ENCODE peak calls at places on chromosomes 11 and 22, in six cellular contexts. F is HepG2, U is endothelial cell of umbilical vein, I is prostate gland, M is spleen, C is transverse colon. N is an unnamed sample.

GRCh38 chr11:15617126-15617525 is 502.4 kb downstream of the INSC start:
- DNase-seq in F (no peak), U (no peak), I (no peak), M (no peak), C (no peak), N (no peak)

GRCh38 chr11:124872741-124873140 is 7.5 kb downstream of the ROBO3 start:
- DNase-seq in F (no peak), U (no peak), I (no peak), M (no peak), C (no peak), N (no peak)

GRCh38 chr11:116176484-116177005 is 596.2 kb downstream of the BUD13 start:
- DNase-seq in F (no peak), U (no peak), I (no peak), M (no peak), C (no peak), N (peak; percentile 64)

GRCh38 chr11:47607380-47607779 is 13.2 kb upstream of the C1QTNF4 start:
- DNase-seq in F (no peak), U (peak; percentile 34), I (no peak), M (no peak), C (no peak), N (no peak)

GRCh38 chr11:120908521-120909181 is 115.3 kb upstream of the TBCEL start:
- DNase-seq in F (no peak), U (no peak), I (no peak), M (peak; percentile 80), C (no peak), N (no peak)

GRCh38 chr11:117830674-117831351 is 6.3 kb upstream of the FXYD2 start:
- DNase-seq in F (no peak), U (no peak), I (no peak), M (peak; percentile 65), C (peak; percentile 4), N (peak; percentile 74)

GRCh38 chr11:11786234-11786633 is 55.5 kb upstream of the USP47 start:
- DNase-seq in F (no peak), U (no peak), I (no peak), M (no peak), C (no peak), N (no peak)

GRCh38 chr11:17991799-17992433 is 20.9 kb downstream of the SERGEF start:
- DNase-seq in F (peak; percentile 41), U (peak; percentile 59), I (no peak), M (no peak), C (peak; percentile 30), N (no peak)

GRCh38 chr11:17812286-17813187 is 78.0 kb downstream of the KCNC1 start:
- DNase-seq in F (no peak), U (no peak), I (peak; percentile 42), M (no peak), C (peak; percentile 26), N (no peak)

GRCh38 chr11:88086297-88086696 is 88.9 kb downstream of the RAB38 start:
- DNase-seq in F (no peak), U (no peak), I (no peak), M (no peak), C (no peak), N (no peak)

GRCh38 chr22:49394116-49394785 is 433.4 kb downstream of the BRD1 start:
- DNase-seq in F (no peak), U (no peak), I (no peak), M (no peak), C (no peak), N (peak; percentile 88)

GRCh38 chr11:724063-724732 is 18.2 kb downstream of the EPS8L2 start:
- DNase-seq in F (no peak), U (no peak), I (no peak), M (peak; percentile 81), C (no peak), N (peak; percentile 84)

GRCh38 chr11:45211732-45212131 is 65.3 kb downstream of the PRDM11 start:
- DNase-seq in F (no peak), U (no peak), I (no peak), M (no peak), C (no peak), N (no peak)
- TF ChIP-seq CTCF in F (no peak), U (no peak), I (no peak), M (no peak), C (no peak), N (no peak)

GRCh38 chr11:59865031-59865430 is 1.3 kb downstream of the TCN1 start:
- DNase-seq in F (no peak), U (peak; percentile 95), I (no peak), M (no peak), C (no peak), N (no peak)

GRCh38 chr11:59862252-59862651 is 4.0 kb downstream of the TCN1 start:
- DNase-seq in F (no peak), U (no peak), I (no peak), M (no peak), C (no peak), N (no peak)

GRCh38 chr11:59872076-59872475 is 5.8 kb upstream of the TCN1 start:
- DNase-seq in F (no peak), U (no peak), I (no peak), M (no peak), C (no peak), N (no peak)

GRCh38 chr11:59867946-59868345 is 1.7 kb upstream of the TCN1 start:
- DNase-seq in F (no peak), U (no peak), I (no peak), M (no peak), C (no peak), N (no peak)

GRCh38 chr11:59866397-59866796 is at the start of gene TCN1:
- DNase-seq in F (no peak), U (no peak), I (no peak), M (no peak), C (no peak), N (no peak)
- TF ChIP-seq POLR2AphosphoS5 in F (no peak), U (no peak), I (no peak), M (no peak), C (no peak), N (no peak)

DNA sequence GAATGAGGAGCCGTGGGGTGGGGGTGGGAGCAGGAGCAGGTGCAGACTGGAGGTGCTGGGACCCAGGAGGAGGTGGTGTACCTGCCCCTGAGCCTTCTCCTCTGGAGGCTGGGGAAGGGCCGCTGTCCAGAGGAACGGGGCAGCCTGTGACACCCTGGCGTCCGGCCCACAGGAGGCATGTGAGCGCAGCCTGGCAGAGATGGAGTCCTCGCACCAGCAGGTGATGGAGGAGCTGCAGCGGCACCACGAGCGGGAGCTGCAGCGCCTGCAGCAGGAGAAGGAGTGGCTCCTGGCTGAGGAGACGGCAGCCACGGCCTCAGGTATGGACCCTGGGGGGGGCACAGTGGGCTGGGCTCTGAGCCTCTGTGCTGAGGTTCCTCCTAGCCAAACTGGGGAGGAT is 42.2 kb upstream of the GCAT start:
- DNase-seq in F (no peak), U (no peak), I (no peak), M (no peak), C (no peak), N (no peak)
- H3K4me3 ChIP-seq in F (no peak overlapping the region), U (no peak overlapping the region), I (no peak overlapping the region), M (no peak overlapping the region), C (no peak overlapping the region), N (no peak overlapping the region)

GRCh38 chr11:2526808-2527381 is 82.1 kb downstream of the KCNQ1 start:
- DNase-seq in F (no peak), U (no peak), I (no peak), M (peak; percentile 92), C (peak; percentile 87), N (no peak)
- TF ChIP-seq CTCF in F (peak; percentile 35), U (no peak), I (no peak), M (no peak), C (peak; percentile 31), N (no peak)

DNA sequence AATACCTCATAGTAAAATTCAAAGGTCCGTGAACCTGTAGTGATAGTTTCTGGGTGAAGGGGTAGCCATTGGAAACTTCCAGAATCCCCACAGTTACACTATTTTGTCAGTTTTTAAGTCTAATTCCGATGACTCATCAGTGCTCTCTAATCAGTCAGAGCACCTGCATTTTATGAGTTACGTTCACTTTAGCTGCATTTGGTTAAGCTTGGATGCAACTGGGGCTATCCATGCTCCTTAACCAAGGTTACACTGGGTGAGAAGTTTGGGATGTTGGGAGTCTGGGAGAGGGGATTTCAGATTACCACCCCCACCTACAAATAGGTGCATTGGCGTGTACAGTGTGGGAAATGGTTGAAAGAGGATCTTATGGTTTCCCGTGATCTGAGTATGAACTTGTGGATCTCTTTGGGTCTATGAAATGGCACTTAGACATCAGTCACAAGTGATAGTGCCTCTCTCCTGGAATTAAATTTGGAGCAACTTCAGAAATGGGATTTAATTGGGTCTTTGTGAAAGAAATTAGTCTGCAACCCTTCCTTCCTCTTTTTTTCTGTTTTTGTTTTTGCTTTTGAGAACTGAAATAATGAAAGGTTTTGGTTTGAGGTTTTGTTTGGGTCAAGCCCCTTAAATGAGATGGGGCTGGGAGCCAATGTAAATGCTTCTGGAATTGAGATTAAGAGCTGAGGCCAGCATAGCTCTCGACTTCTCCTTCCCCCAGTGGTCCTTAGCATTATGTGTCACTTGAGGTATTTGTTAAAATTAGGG is 31.5 kb downstream of the EHF start:
- DNase-seq in F (no peak), U (no peak), I (no peak), M (no peak), C (no peak), N (peak; percentile 44)
- TF ChIP-seq POLR2AphosphoS5 in F (no peak), U (no peak), I (no peak), M (no peak), C (no peak), N (no peak)

GRCh38 chr22:37242395-37242918 is 1.6 kb downstream of the RAC2 start:
- DNase-seq in F (no peak), U (peak; percentile 51), I (no peak), M (peak; percentile 97), C (peak; percentile 82), N (no peak)
- H3K4me3 ChIP-seq in F (no peak overlapping the region), U (no peak overlapping the region), I (no peak overlapping the region), M (peak overlapping the region; percentile 92), C (peak overlapping the region; percentile 50), N (peak overlapping the region; percentile 35)

N was measured in vagina.